ENCODE peak calls at places on chromosomes 4 and X, in seven cellular contexts. H is Caco-2, L is thoracic aorta, Y is cardiac fibroblast, N is OCI-LY7, E is kidney, S is brain microvascular endothelial cell. R is an unnamed sample.
A peak's percentile ranks its signal among the peaks of the same experiment; 100 is the strongest.

GRCh38 chr4:111780965-111781364 is 364.3 kb upstream of the FAM241A start:
- DNase-seq in H (no peak), L (no peak), Y (no peak), N (no peak), E (no peak), S (no peak), R (no peak)

GRCh38 chr4:153166971-153167501 is 37.2 kb upstream of the TRIM2 start:
- DNase-seq in H (no peak), L (no peak), Y (peak; percentile 70), N (no peak), E (no peak), S (no peak), R (no peak)

GRCh38 chr4:5638316-5638715 is 70.0 kb downstream of the EVC2 start:
- DNase-seq in H (no peak), L (no peak), Y (peak; percentile 91), N (no peak), E (no peak), S (peak; percentile 81), R (no peak)

GRCh38 chr4:54575919-54576318 is 81.8 kb upstream of the KIT start:
- DNase-seq in H (no peak), L (no peak), Y (no peak), N (no peak), E (no peak), S (no peak), R (no peak)

GRCh38 chr4:147542229-147542990 is 61.5 kb downstream of the EDNRA start:
- DNase-seq in H (peak; percentile 33), L (no peak), Y (no peak), N (no peak), E (no peak), S (no peak), R (no peak)

GRCh38 chrX:12956704-12957541 is 18.0 kb upstream of the TMSB4X start:
- DNase-seq in H (no peak), L (no peak), Y (peak; percentile 68), N (peak; percentile 92), E (no peak), S (no peak), R (no peak)

GRCh38 chr4:74428278-74428677 is 16.7 kb upstream of the AREG start:
- DNase-seq in H (no peak), L (no peak), Y (peak; percentile 78), N (no peak), E (no peak), S (no peak), R (no peak)

GRCh38 chr4:123811763-123812390 is 415.3 kb downstream of the SPRY1 start:
- DNase-seq in H (no peak), L (no peak), Y (no peak), N (peak; percentile 81), E (no peak), S (no peak), R (peak; percentile 1)

GRCh38 chr4:159368320-159368719 is 265.4 kb downstream of the RAPGEF2 start:
- DNase-seq in H (no peak), L (no peak), Y (no peak), N (no peak), E (no peak), S (no peak), R (no peak)

GRCh38 chrX:25144043-25144940 is 128.5 kb upstream of the ARX start:
- DNase-seq in H (peak; percentile 41), L (no peak), Y (peak; percentile 62), N (peak; percentile 29), E (peak; percentile 68), S (peak; percentile 49), R (no peak)

GRCh38 chrX:49247916-49248811 is 12.9 kb downstream of the CCDC22 start:
- DNase-seq in H (no peak), L (no peak), Y (no peak), N (no peak), E (peak; percentile 58), S (no peak), R (no peak)

GRCh38 chrX:104565791-104566687 is at the start of gene IL1RAPL2:
- DNase-seq in H (no peak), L (no peak), Y (peak; percentile 22), N (no peak), E (no peak), S (no peak), R (no peak)

GRCh38 chr4:48742412-48742811 is 37.7 kb downstream of the FRYL start:
- DNase-seq in H (no peak), L (no peak), Y (peak; percentile 38), N (no peak), E (no peak), S (no peak), R (no peak)

GRCh38 chr4:122914938-122915337 is 7.5 kb downstream of the NUDT6 start:
- DNase-seq in H (no peak), L (no peak), Y (peak; percentile 72), N (no peak), E (no peak), S (peak; percentile 66), R (no peak)

GRCh38 chrX:10526442-10526841 is 93.9 kb downstream of the MID1 start:
- DNase-seq in H (no peak), L (no peak), Y (peak; percentile 38), N (no peak), E (no peak), S (no peak), R (no peak)

GRCh38 chrX:8721536-8721935 is 10.4 kb downstream of the ANOS1 start:
- DNase-seq in H (no peak), L (no peak), Y (no peak), N (no peak), E (no peak), S (no peak), R (no peak)

GRCh38 chr4:74540193-74540592 is 95.3 kb downstream of the AREG start:
- DNase-seq in H (no peak), L (no peak), Y (peak; percentile 74), N (no peak), E (no peak), S (no peak), R (no peak)

GRCh38 chrX:40628506-40628905 is 5.3 kb downstream of the MPC1L start:
- DNase-seq in H (no peak), L (no peak), Y (peak; percentile 3), N (no peak), E (no peak), S (no peak), R (no peak)

GRCh38 chr4:56787380-56787779 is 34.1 kb downstream of the SPINK2 start:
- DNase-seq in H (peak; percentile 25), L (no peak), Y (no peak), N (no peak), E (no peak), S (no peak), R (no peak)

GRCh38 chrX:11188664-11189063 is 77.5 kb downstream of the HCCS start:
- DNase-seq in H (no peak), L (no peak), Y (peak; percentile 48), N (no peak), E (no peak), S (peak; percentile 7), R (no peak)

GRCh38 chrX:10106801-10107200 is 50.0 kb upstream of the CLCN4 start:
- DNase-seq in H (no peak), L (no peak), Y (no peak), N (peak; percentile 88), E (no peak), S (no peak), R (peak; percentile 71)

GRCh38 chrX:96407501-96407900 is 277.1 kb upstream of the DIAPH2 start:
- DNase-seq in H (peak; percentile 23), L (no peak), Y (peak; percentile 77), N (no peak), E (no peak), S (peak; percentile 61), R (no peak)

GRCh38 chrX:21658152-21658737 is at the start of gene KLHL34:
- DNase-seq in H (no peak), L (no peak), Y (no peak), N (no peak), E (peak; percentile 73), S (no peak), R (no peak)

GRCh38 chrX:68504237-68504636 is 5.4 kb downstream of the YIPF6 start:
- DNase-seq in H (no peak), L (no peak), Y (peak; percentile 85), N (no peak), E (no peak), S (peak; percentile 73), R (no peak)

DNA sequence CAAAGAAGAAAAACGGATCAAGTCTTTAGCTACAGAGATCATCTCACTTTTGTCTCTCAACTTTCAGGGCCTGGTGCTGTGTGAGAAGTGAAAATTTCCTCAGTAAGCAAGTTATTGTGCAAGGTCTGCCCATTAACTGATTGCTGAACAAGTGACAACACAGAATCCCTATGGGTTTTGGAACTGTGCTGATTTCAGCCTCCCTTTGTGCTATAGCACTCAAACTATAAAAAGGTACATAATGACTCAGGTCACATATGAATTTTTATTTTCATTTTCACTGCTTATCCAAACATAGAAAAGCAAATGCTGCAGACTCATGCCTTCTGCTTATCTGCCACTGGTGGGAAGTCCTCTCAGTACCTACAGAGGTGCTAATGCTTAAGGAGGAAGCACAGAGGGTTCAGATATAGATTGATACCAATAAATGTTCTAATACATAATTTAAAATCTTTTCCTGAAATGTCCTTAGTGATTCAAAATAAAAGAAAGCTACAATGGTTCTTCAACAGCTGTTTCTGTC is 576.2 kb upstream of the CT83 start:
- DNase-seq in H (no peak), L (no peak), Y (no peak), N (no peak), E (no peak), S (no peak), R (no peak)
- TF ChIP-seq CTCF in H (no peak), L (no peak), Y (no peak), N (no peak), E (no peak), S (no peak), R (no peak)

DNA sequence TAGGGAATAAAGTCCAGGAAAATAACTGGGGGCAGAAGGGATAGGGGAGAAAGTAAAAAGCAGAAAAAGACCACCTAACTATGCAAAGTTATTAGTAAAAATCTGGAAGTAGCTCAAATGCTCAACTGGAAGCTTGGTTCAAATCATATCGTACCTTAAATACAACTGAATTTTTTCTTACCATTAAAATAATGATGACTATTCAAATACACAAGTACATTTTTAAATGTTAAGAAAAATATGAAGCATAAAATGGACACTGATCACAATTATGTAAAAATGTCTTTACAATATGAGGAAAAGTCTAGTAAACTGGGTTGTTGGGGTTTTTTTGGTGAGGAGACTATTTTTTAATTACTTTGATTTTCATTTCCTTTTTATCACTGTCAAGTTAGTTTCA is 3.1 kb downstream of the BRWD3 start:
- DNase-seq in H (no peak), L (no peak), Y (no peak), N (no peak), E (no peak), S (no peak), R (no peak)
- H3K4me3 ChIP-seq in H (no peak overlapping the region), L (no peak overlapping the region), Y (no peak overlapping the region), N (peak overlapping the region; percentile 92), E (no peak overlapping the region), S (no peak overlapping the region), R (no peak overlapping the region)

DNA sequence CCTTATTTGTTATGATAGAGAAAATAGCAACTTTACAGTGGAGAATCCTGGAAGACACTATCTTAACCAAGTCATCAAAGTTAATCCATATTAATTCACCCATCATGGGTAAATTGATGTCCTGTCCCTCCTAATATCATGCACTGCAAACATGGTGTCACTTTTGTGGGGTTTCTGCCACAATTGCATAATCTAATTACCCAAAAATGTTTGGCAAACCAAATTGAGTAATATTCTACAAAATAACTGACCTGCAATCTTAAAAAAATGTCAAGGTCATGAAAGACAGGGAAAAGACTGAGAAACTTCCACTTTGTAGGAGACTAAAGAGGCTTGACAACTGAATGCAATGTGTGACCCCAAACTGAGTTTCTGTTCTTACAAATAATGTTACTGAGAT is 37.1 kb upstream of the PLAC8 start:
- DNase-seq in H (no peak), L (no peak), Y (no peak), N (no peak), E (no peak), S (no peak), R (no peak)
- TF ChIP-seq CTCF in H (no peak), L (no peak), Y (no peak), N (no peak), E (no peak), S (no peak), R (no peak)

GRCh38 chr4:6804082-6804752 is 21.7 kb downstream of the KIAA0232 start:
- DNase-seq in H (no peak), L (no peak), Y (no peak), N (no peak), E (no peak), S (no peak), R (no peak)
- H3K4me3 ChIP-seq in H (no peak overlapping the region), L (no peak overlapping the region), Y (no peak overlapping the region), N (no peak overlapping the region), E (no peak overlapping the region), S (no peak overlapping the region), R (no peak overlapping the region)